ENCODE peak calls at places on chromosome X, in four cellular contexts. T is Right ventricle myocardium superior, X is HS-5, R is DMS79 treated with DMSO at 0.1 percent for 48 hours. H is an unnamed sample.

GRCh38 chrX:154472685-154473632 is 6.1 kb downstream of the LAGE3 start:
- DNase-seq in T (no peak), X (no peak), R (no peak), H (no peak)

GRCh38 chrX:22063284-22063683 is 31.2 kb downstream of the PHEX start:
- DNase-seq in T (no peak), X (no peak), R (no peak), H (peak; percentile 4)

GRCh38 chrX:74179071-74179470 is 124.9 kb upstream of the ZCCHC13 start:
- DNase-seq in T (no peak), X (no peak), R (no peak), H (peak; percentile 7)

GRCh38 chrX:153628665-153629064 is 18.3 kb upstream of the DUSP9 start:
- DNase-seq in T (peak; percentile 8), X (no peak), R (no peak), H (no peak)

GRCh38 chrX:117711774-117712173 is 404.8 kb downstream of the KLHL13 start:
- DNase-seq in T (no peak), X (no peak), R (no peak), H (no peak)

GRCh38 chrX:20527458-20528099 is 260.9 kb upstream of the RPS6KA3 start:
- DNase-seq in T (peak; percentile 51), X (no peak), R (peak; percentile 42), H (peak; percentile 27)

GRCh38 chrX:130594453-130594916 is 192.7 kb downstream of the RBMX2 start:
- DNase-seq in T (no peak), X (no peak), R (no peak), H (peak; percentile 1)

GRCh38 chrX:63884821-63885790 is 100.1 kb upstream of the ARHGEF9 start:
- DNase-seq in T (no peak), X (no peak), R (no peak), H (no peak)

GRCh38 chrX:38513087-38513742 is 48.1 kb upstream of the TSPAN7 start:
- DNase-seq in T (no peak), X (no peak), R (peak; percentile 7), H (peak; percentile 36)